ENCODE peak calls at places on chromosomes 13 and 19, in five cellular contexts. J, N, L, B and V are unnamed samples.

GRCh38 chr13:66208589-66208988 is 1021.5 kb downstream of the PCDH9 start:
- DNase-seq in J (no peak), N (no peak), L (no peak), B (no peak), V (no peak)

GRCh38 chr19:16073988-16074387 is 2.3 kb upstream of the TPM4 start:
- DNase-seq in J (no peak), N (peak; percentile 60), L (no peak), B (no peak), V (no peak)

GRCh38 chr13:43374621-43375020 is 351.2 kb downstream of the DNAJC15 start:
- DNase-seq in J (peak; percentile 83), N (peak; percentile 74), L (no peak), B (no peak), V (no peak)

GRCh38 chr19:49590971-49591730 is at the start of gene PRR12:
- DNase-seq in J (peak; percentile 70), N (peak; percentile 75), L (peak; percentile 63), B (peak; percentile 33), V (peak; percentile 64)

GRCh38 chr19:54114340-54114826 is 1.1 kb downstream of the TFPT start:
- DNase-seq in J (no peak), N (peak; percentile 25), L (no peak), B (no peak), V (peak; percentile 24)

GRCh38 chr13:97224544-97225324 is 2.6 kb downstream of the MBNL2 start:
- DNase-seq in J (peak; percentile 50), N (peak; percentile 57), L (peak; percentile 49), B (no peak), V (no peak)

GRCh38 chr13:30576528-30576927 is 41.2 kb upstream of the USPL1 start:
- DNase-seq in J (peak; percentile 32), N (peak; percentile 35), L (peak; percentile 41), B (no peak), V (peak; percentile 46)

GRCh38 chr13:23504188-23504587 is 66.0 kb upstream of the TNFRSF19 start:
- DNase-seq in J (no peak), N (no peak), L (no peak), B (no peak), V (no peak)

GRCh38 chr19:14840206-14840605 is 5.2 kb upstream of the OR7A5 start:
- DNase-seq in J (no peak), N (no peak), L (no peak), B (no peak), V (no peak)

GRCh38 chr19:6720369-6721112 is at the start of gene C3:
- DNase-seq in J (no peak), N (peak; percentile 92), L (no peak), B (no peak), V (no peak)

GRCh38 chr19:48896191-48896720 is 2.3 kb downstream of the TULP2 start:
- DNase-seq in J (no peak), N (no peak), L (no peak), B (no peak), V (no peak)

GRCh38 chr19:6536138-6536671 is 5.4 kb downstream of the TNFSF9 start:
- DNase-seq in J (peak; percentile 71), N (peak; percentile 22), L (peak; percentile 90), B (peak; percentile 53), V (no peak)

GRCh38 chr19:18939922-18940775 is 868 bp downstream of the HOMER3 start:
- DNase-seq in J (peak; percentile 46), N (peak; percentile 40), L (no peak), B (no peak), V (no peak)

GRCh38 chr19:45152504-45153338 is 8.1 kb downstream of the NKPD1 start:
- DNase-seq in J (no peak), N (peak; percentile 40), L (peak; percentile 41), B (no peak), V (peak; percentile 47)

GRCh38 chr19:7540761-7541480 is 5.4 kb downstream of the PNPLA6 start:
- DNase-seq in J (peak; percentile 23), N (no peak), L (no peak), B (no peak), V (no peak)

GRCh38 chr19:51014242-51014641 is 5.3 kb downstream of the KLK10 start:
- DNase-seq in J (no peak), N (no peak), L (no peak), B (no peak), V (no peak)

GRCh38 chr13:40786568-40786996 is 2.8 kb upstream of the SLC25A15 start:
- DNase-seq in J (peak; percentile 40), N (no peak), L (no peak), B (no peak), V (no peak)

GRCh38 chr19:55372316-55373081 is 2.2 kb upstream of the IL11 start:
- DNase-seq in J (peak; percentile 76), N (peak; percentile 52), L (no peak), B (no peak), V (no peak)

GRCh38 chr19:46015080-46015960 is 7.5 kb downstream of the PGLYRP1 start:
- DNase-seq in J (no peak), N (no peak), L (peak; percentile 45), B (peak; percentile 45), V (peak; percentile 93)

GRCh38 chr13:49046534-49046933 is 70.8 kb downstream of the FNDC3A start:
- DNase-seq in J (no peak), N (peak; percentile 34), L (no peak), B (no peak), V (no peak)

GRCh38 chr13:66927562-66927961 is 302.6 kb downstream of the PCDH9 start:
- DNase-seq in J (no peak), N (no peak), L (no peak), B (no peak), V (no peak)

GRCh38 chr13:30864352-30865130 is 41.5 kb upstream of the MEDAG start:
- DNase-seq in J (peak; percentile 51), N (peak; percentile 96), L (no peak), B (no peak), V (no peak)

GRCh38 chr13:111518161-111518791 is 197.8 kb downstream of the TEX29 start:
- DNase-seq in J (no peak), N (no peak), L (no peak), B (no peak), V (no peak)

GRCh38 chr13:112483299-112483698 is 104.7 kb downstream of the TUBGCP3 start:
- DNase-seq in J (no peak), N (no peak), L (no peak), B (no peak), V (no peak)

GRCh38 chr13:42330991-42331390 is 59.0 kb downstream of the AKAP11 start:
- DNase-seq in J (no peak), N (peak; percentile 39), L (no peak), B (no peak), V (no peak)

GRCh38 chr13:45961468-45961867 is 91.1 kb downstream of the ZC3H13 start:
- DNase-seq in J (no peak), N (no peak), L (no peak), B (no peak), V (no peak)

GRCh38 chr19:38930776-38931761 is at the start of gene MRPS12:
- DNase-seq in J (peak; percentile 98), N (peak; percentile 99), L (peak; percentile 97), B (peak; percentile 94), V (peak; percentile 98)

GRCh38 chr19:50777830-50778303 is 7.6 kb downstream of the GPR32 start:
- DNase-seq in J (no peak), N (no peak), L (no peak), B (no peak), V (no peak)

GRCh38 chr19:48754950-48755645 is at the start of gene FGF21:
- DNase-seq in J (no peak), N (no peak), L (no peak), B (no peak), V (no peak)

GRCh38 chr13:76764916-76765315 is 121.3 kb downstream of the KCTD12 start:
- DNase-seq in J (no peak), N (no peak), L (no peak), B (no peak), V (no peak)

GRCh38 chr13:113598481-113598880 is 13.9 kb downstream of the TFDP1 start:
- DNase-seq in J (no peak), N (no peak), L (no peak), B (no peak), V (no peak)

GRCh38 chr19:16449330-16449961 is 22.3 kb downstream of the EPS15L1 start:
- DNase-seq in J (peak; percentile 56), N (no peak), L (peak; percentile 47), B (no peak), V (no peak)

GRCh38 chr19:34356875-34357274 is 8.1 kb upstream of the GPI start:
- DNase-seq in J (no peak), N (no peak), L (no peak), B (no peak), V (no peak)

GRCh38 chr19:48296963-48297734 is 27.3 kb downstream of the ZNF114 start:
- DNase-seq in J (no peak), N (no peak), L (no peak), B (no peak), V (no peak)

GRCh38 chr13:41588899-41589298 is 131.5 kb downstream of the RGCC start:
- DNase-seq in J (peak; percentile 94), N (peak; percentile 70), L (no peak), B (peak; percentile 9), V (no peak)

GRCh38 chr13:109394311-109394988 is 391.9 kb downstream of the IRS2 start:
- DNase-seq in J (no peak), N (no peak), L (no peak), B (no peak), V (no peak)

GRCh38 chr19:18657590-18658365 is 20.9 kb downstream of the KLHL26 start:
- DNase-seq in J (peak; percentile 50), N (peak; percentile 81), L (no peak), B (no peak), V (no peak)